ENCODE peak calls at places on chromosomes 11 and 22, in nine cellular contexts. S is right lobe of liver, R is NCI-H2081, G is ureter, U is NCI-H1105, N is GM23248, A is fibroblast of pulmonary artery, X is GM04504, C is endothelial cell. F is an unnamed sample.

GRCh38 chr11:119416606-119417580 is 6.1 kb downstream of the THY1 start:
- DNase-seq in S (no peak), R (no peak), G (no peak), U (no peak), N (peak), A (peak), X (no peak), C (no peak), F (no peak)

GRCh38 chr11:128196235-128196634 is 391.1 kb downstream of the ETS1 start:
- DNase-seq in S (no peak), R (no peak), G (no peak), U (no peak), N (peak), A (no peak), X (no peak), C (no peak), F (no peak)

GRCh38 chr11:22792497-22792896 is 37.1 kb downstream of the SVIP start:
- DNase-seq in S (no peak), R (peak), G (no peak), U (no peak), N (peak), A (peak), X (peak), C (no peak), F (no peak)

GRCh38 chr11:23413057-23413456 is 552.8 kb upstream of the CCDC179 start:
- DNase-seq in S (no peak), R (no peak), G (no peak), U (no peak), N (no peak), A (no peak), X (no peak), C (no peak), F (no peak)

GRCh38 chr22:44582016-44582415 is 84.0 kb upstream of the RTL6 start:
- DNase-seq in S (no peak), R (no peak), G (no peak), U (no peak), N (no peak), A (no peak), X (no peak), C (no peak), F (no peak)

GRCh38 chr22:48483764-48484528 is 1343.7 kb downstream of the BRD1 start:
- DNase-seq in S (no peak), R (no peak), G (no peak), U (no peak), N (no peak), A (no peak), X (no peak), C (no peak), F (no peak)

GRCh38 chr11:126113963-126114362 is 51.3 kb upstream of the CDON start:
- DNase-seq in S (no peak), R (no peak), G (no peak), U (no peak), N (peak), A (no peak), X (no peak), C (no peak), F (no peak)

GRCh38 chr22:46686221-46686872 is 51.7 kb downstream of the CERK start:
- DNase-seq in S (no peak), R (no peak), G (no peak), U (no peak), N (no peak), A (no peak), X (no peak), C (no peak), F (no peak)

GRCh38 chr11:74570266-74571061 is 21.9 kb upstream of the POLD3 start:
- DNase-seq in S (no peak), R (peak), G (no peak), U (peak), N (peak), A (peak), X (no peak), C (peak), F (peak)

GRCh38 chr11:132977746-132978145 is 554.6 kb downstream of the OPCML start:
- DNase-seq in S (no peak), R (no peak), G (no peak), U (no peak), N (no peak), A (no peak), X (no peak), C (no peak), F (no peak)

GRCh38 chr11:82586581-82586980 is 147.1 kb downstream of the FAM181B start:
- DNase-seq in S (no peak), R (no peak), G (no peak), U (no peak), N (no peak), A (no peak), X (no peak), C (no peak), F (no peak)

GRCh38 chr22:36445158-36445668 is 36.2 kb downstream of the TXN2 start:
- DNase-seq in S (no peak), R (peak), G (no peak), U (no peak), N (peak), A (peak), X (peak), C (no peak), F (no peak)

GRCh38 chr11:58576792-58577440 is 1.3 kb upstream of the LPXN start:
- DNase-seq in S (no peak), R (peak), G (no peak), U (no peak), N (peak), A (peak), X (peak), C (no peak), F (no peak)

GRCh38 chr11:124277809-124278208 is 21.6 kb downstream of the OR8G5 start:
- DNase-seq in S (no peak), R (no peak), G (no peak), U (no peak), N (no peak), A (peak), X (no peak), C (no peak), F (no peak)

GRCh38 chr11:6096417-6096816 is 11.1 kb upstream of the OR56B4 start:
- DNase-seq in S (no peak), R (no peak), G (no peak), U (no peak), N (peak), A (peak), X (no peak), C (no peak), F (no peak)

GRCh38 chr22:27391092-27391770 is 410.3 kb downstream of the MN1 start:
- DNase-seq in S (no peak), R (no peak), G (peak), U (no peak), N (peak), A (peak), X (no peak), C (no peak), F (no peak)

GRCh38 chr11:69979632-69980031 is 98.5 kb upstream of the ANO1 start:
- DNase-seq in S (no peak), R (no peak), G (no peak), U (no peak), N (no peak), A (no peak), X (no peak), C (no peak), F (no peak)

GRCh38 chr11:130066338-130066737 is 3.4 kb upstream of the APLP2 start:
- DNase-seq in S (no peak), R (no peak), G (no peak), U (no peak), N (no peak), A (no peak), X (no peak), C (no peak), F (peak)

GRCh38 chr11:120186799-120187591 is 23.8 kb upstream of the OAF start:
- DNase-seq in S (peak), R (no peak), G (no peak), U (no peak), N (peak), A (no peak), X (no peak), C (no peak), F (no peak)

GRCh38 chr11:19474211-19474610 is 233.5 kb upstream of the E2F8 start:
- DNase-seq in S (no peak), R (no peak), G (no peak), U (no peak), N (no peak), A (no peak), X (no peak), C (no peak), F (no peak)

GRCh38 chr11:132347156-132348090 is 977.0 kb downstream of the NTM start:
- DNase-seq in S (no peak), R (peak), G (no peak), U (no peak), N (no peak), A (no peak), X (no peak), C (no peak), F (no peak)

GRCh38 chr11:76252625-76253024 is 46.3 kb upstream of the WNT11 start:
- DNase-seq in S (no peak), R (no peak), G (no peak), U (no peak), N (no peak), A (no peak), X (no peak), C (no peak), F (no peak)

GRCh38 chr11:35554491-35555237 is 29.2 kb upstream of the PAMR1 start:
- DNase-seq in S (no peak), R (no peak), G (no peak), U (no peak), N (peak), A (peak), X (no peak), C (no peak), F (no peak)

GRCh38 chr11:95821640-95822039 is 31.3 kb downstream of the CEP57 start:
- DNase-seq in S (no peak), R (no peak), G (no peak), U (no peak), N (peak), A (peak), X (no peak), C (no peak), F (no peak)

GRCh38 chr11:56611174-56611573 is 3.5 kb downstream of the OR5M1 start:
- DNase-seq in S (no peak), R (no peak), G (no peak), U (no peak), N (no peak), A (no peak), X (no peak), C (no peak), F (no peak)

GRCh38 chr11:71930556-71931244 is 1.9 kb downstream of the RNF121 start:
- DNase-seq in S (no peak), R (no peak), G (no peak), U (no peak), N (no peak), A (no peak), X (no peak), C (no peak), F (no peak)

GRCh38 chr11:81476345-81476744 is 1257.3 kb downstream of the FAM181B start:
- DNase-seq in S (no peak), R (no peak), G (no peak), U (no peak), N (no peak), A (no peak), X (no peak), C (no peak), F (no peak)

GRCh38 chr11:8309311-8309710 is 45.6 kb upstream of the LMO1 start:
- DNase-seq in S (no peak), R (no peak), G (no peak), U (no peak), N (no peak), A (no peak), X (no peak), C (no peak), F (no peak)

GRCh38 chr11:12285106-12285505 is 92.3 kb upstream of the PARVA start:
- DNase-seq in S (no peak), R (no peak), G (no peak), U (no peak), N (peak), A (peak), X (peak), C (peak), F (no peak)

F was measured in NCI-H2227 treated with DMSO at 0.1 percent for 48 hours.